ENCODE peak calls at places on chromosomes 1 and 21, in eight cellular contexts. H is prostate gland, P is lower lobe of right lung, C is spleen, U is H1, O is MM.1S, Q is GM23338, F is breast epithelium. V is an unnamed sample.

GRCh38 chr1:58883037-58883887 is 99.4 kb upstream of the JUN start:
- DNase-seq in H (peak), P (peak), C (peak), U (no peak), O (peak), Q (peak), F (no peak), V (peak)

GRCh38 chr1:156898151-156898550 is 4.6 kb downstream of the PEAR1 start:
- DNase-seq in H (no peak), P (peak), C (peak), U (no peak), O (no peak), Q (peak), F (no peak), V (peak)

GRCh38 chr1:160006312-160006940 is 25.4 kb downstream of the PIGM start:
- DNase-seq in H (peak), P (peak), C (peak), U (peak), O (peak), Q (peak), F (peak), V (peak)

GRCh38 chr1:41721039-41721438 is 197.7 kb downstream of the HIVEP3 start:
- DNase-seq in H (no peak), P (no peak), C (no peak), U (no peak), O (peak), Q (no peak), F (no peak), V (no peak)

GRCh38 chr1:65207317-65207716 is 59.3 kb downstream of the AK4 start:
- DNase-seq in H (no peak), P (no peak), C (no peak), U (no peak), O (peak), Q (no peak), F (no peak), V (no peak)

GRCh38 chr1:170676628-170677027 is 12.7 kb downstream of the PRRX1 start:
- DNase-seq in H (no peak), P (no peak), C (no peak), U (no peak), O (no peak), Q (no peak), F (no peak), V (peak)

GRCh38 chr1:91755176-91755575 is 130.8 kb downstream of the TGFBR3 start:
- DNase-seq in H (no peak), P (no peak), C (no peak), U (no peak), O (no peak), Q (no peak), F (no peak), V (no peak)

GRCh38 chr21:27631471-27631870 is 664.6 kb upstream of the ADAMTS5 start:
- DNase-seq in H (no peak), P (no peak), C (no peak), U (no peak), O (no peak), Q (no peak), F (no peak), V (no peak)

GRCh38 chr1:24080131-24080530 is 31.8 kb downstream of the MYOM3 start:
- DNase-seq in H (no peak), P (no peak), C (no peak), U (no peak), O (no peak), Q (no peak), F (no peak), V (no peak)

GRCh38 chr1:58457023-58457635 is 89.4 kb downstream of the OMA1 start:
- DNase-seq in H (no peak), P (no peak), C (no peak), U (no peak), O (no peak), Q (no peak), F (no peak), V (no peak)

GRCh38 chr1:230976825-230977747 is 1.6 kb downstream of the TTC13 start:
- DNase-seq in H (no peak), P (no peak), C (peak), U (no peak), O (peak), Q (no peak), F (no peak), V (no peak)

GRCh38 chr1:14915356-14916054 is 238.0 kb upstream of the TMEM51 start:
- DNase-seq in H (peak), P (no peak), C (no peak), U (peak), O (peak), Q (peak), F (no peak), V (no peak)

GRCh38 chr1:87926131-87926828 is 597.6 kb downstream of the LMO4 start:
- DNase-seq in H (no peak), P (no peak), C (no peak), U (no peak), O (no peak), Q (no peak), F (no peak), V (no peak)

GRCh38 chr1:90781429-90782020 is 64.4 kb upstream of the BARHL2 start:
- DNase-seq in H (no peak), P (no peak), C (no peak), U (no peak), O (no peak), Q (no peak), F (no peak), V (no peak)

GRCh38 chr21:45348591-45349327 is 56.2 kb upstream of the COL18A1 start:
- DNase-seq in H (no peak), P (peak), C (no peak), U (no peak), O (no peak), Q (no peak), F (no peak), V (no peak)

GRCh38 chr1:41582851-41583657 is 98.6 kb upstream of the EDN2 start:
- DNase-seq in H (no peak), P (no peak), C (no peak), U (no peak), O (no peak), Q (no peak), F (no peak), V (no peak)

GRCh38 chr1:17229379-17229778 is 19.5 kb upstream of the PADI3 start:
- DNase-seq in H (no peak), P (no peak), C (no peak), U (no peak), O (no peak), Q (no peak), F (no peak), V (no peak)

GRCh38 chr1:61083799-61084385 is 1.5 kb downstream of the NFIA start:
- DNase-seq in H (no peak), P (no peak), C (no peak), U (no peak), O (no peak), Q (peak), F (no peak), V (no peak)

GRCh38 chr1:152444045-152444444 is 30.0 kb upstream of the CRNN start:
- DNase-seq in H (no peak), P (no peak), C (no peak), U (no peak), O (no peak), Q (no peak), F (no peak), V (no peak)

GRCh38 chr1:169676001-169676400 is 35.4 kb downstream of the SELL start:
- DNase-seq in H (no peak), P (no peak), C (no peak), U (no peak), O (no peak), Q (no peak), F (no peak), V (peak)

GRCh38 chr1:161020573-161021167 is at the start of gene F11R:
- DNase-seq in H (peak), P (peak), C (peak), U (peak), O (peak), Q (peak), F (no peak), V (no peak)

GRCh38 chr21:42365770-42366169 is 565 bp downstream of the TFF1 start:
- DNase-seq in H (no peak), P (no peak), C (no peak), U (no peak), O (no peak), Q (no peak), F (no peak), V (no peak)

GRCh38 chr21:16159213-16159970 is 429.6 kb downstream of the USP25 start:
- DNase-seq in H (no peak), P (no peak), C (no peak), U (no peak), O (no peak), Q (no peak), F (no peak), V (no peak)

GRCh38 chr1:158101944-158102343 is 78.8 kb upstream of the CD1D start:
- DNase-seq in H (no peak), P (no peak), C (no peak), U (no peak), O (no peak), Q (no peak), F (no peak), V (peak)

GRCh38 chr1:152497273-152497672 is 13.3 kb upstream of the LCE5A start:
- DNase-seq in H (no peak), P (no peak), C (no peak), U (no peak), O (peak), Q (peak), F (no peak), V (no peak)

GRCh38 chr1:77459881-77460280 is 178.1 kb downstream of the AK5 start:
- DNase-seq in H (no peak), P (no peak), C (no peak), U (no peak), O (no peak), Q (no peak), F (no peak), V (no peak)

GRCh38 chr1:31760422-31760900 is 3.7 kb downstream of the ADGRB2 start:
- DNase-seq in H (no peak), P (no peak), C (no peak), U (no peak), O (no peak), Q (peak), F (no peak), V (no peak)

GRCh38 chr1:167690053-167690452 is 31.7 kb upstream of the MPZL1 start:
- DNase-seq in H (no peak), P (no peak), C (no peak), U (no peak), O (no peak), Q (no peak), F (no peak), V (no peak)

GRCh38 chr1:204356997-204357396 is 2.7 kb downstream of the PLEKHA6 start:
- DNase-seq in H (no peak), P (no peak), C (no peak), U (no peak), O (no peak), Q (no peak), F (no peak), V (no peak)

GRCh38 chr1:204358145-204358544 is 1.6 kb downstream of the PLEKHA6 start:
- DNase-seq in H (no peak), P (no peak), C (no peak), U (no peak), O (no peak), Q (no peak), F (no peak), V (no peak)

GRCh38 chr1:204359131-204359473 is 627 bp downstream of the PLEKHA6 start:
- DNase-seq in H (no peak), P (no peak), C (no peak), U (peak), O (no peak), Q (no peak), F (no peak), V (no peak)

GRCh38 chr1:204358605-204359004 is 1.1 kb downstream of the PLEKHA6 start:
- DNase-seq in H (no peak), P (no peak), C (no peak), U (no peak), O (no peak), Q (no peak), F (no peak), V (no peak)

GRCh38 chr1:204357551-204357950 is 2.2 kb downstream of the PLEKHA6 start:
- DNase-seq in H (no peak), P (no peak), C (no peak), U (no peak), O (no peak), Q (peak), F (no peak), V (no peak)
- TF ChIP-seq CTCF in H (no peak), P (no peak), C (no peak), U (peak), O (no peak), Q (no peak), F (no peak), V (no peak)

GRCh38 chr1:83998599-83999315 is at the start of gene TTLL7:
- DNase-seq in H (peak), P (peak), C (peak), U (peak), O (peak), Q (peak), F (peak), V (peak)
- H3K27ac ChIP-seq in H (peak), P (peak), C (no peak), U (peak), O (peak), Q (no peak), F (peak), V (peak)

GRCh38 chr1:175338447-175339135 is 146.0 kb upstream of the KIAA0040 start:
- DNase-seq in H (no peak), P (no peak), C (peak), U (peak), O (peak), Q (peak), F (no peak), V (no peak)
- TF ChIP-seq CTCF in H (no peak), P (peak), C (peak), U (peak), O (peak), Q (peak), F (no peak), V (no peak)

GRCh38 chr1:26858891-26859630 is 3.9 kb upstream of the SFN start:
- DNase-seq in H (no peak), P (no peak), C (no peak), U (no peak), O (no peak), Q (no peak), F (no peak), V (no peak)

GRCh38 chr1:26858160-26858559 is 4.8 kb upstream of the SFN start:
- DNase-seq in H (no peak), P (no peak), C (no peak), U (no peak), O (no peak), Q (no peak), F (no peak), V (no peak)

GRCh38 chr1:26856604-26857469 is 6.1 kb upstream of the SFN start:
- DNase-seq in H (peak), P (no peak), C (no peak), U (no peak), O (no peak), Q (no peak), F (no peak), V (no peak)

GRCh38 chr1:26856181-26856580 is 6.8 kb upstream of the SFN start:
- DNase-seq in H (no peak), P (no peak), C (no peak), U (no peak), O (no peak), Q (no peak), F (no peak), V (no peak)

DNA sequence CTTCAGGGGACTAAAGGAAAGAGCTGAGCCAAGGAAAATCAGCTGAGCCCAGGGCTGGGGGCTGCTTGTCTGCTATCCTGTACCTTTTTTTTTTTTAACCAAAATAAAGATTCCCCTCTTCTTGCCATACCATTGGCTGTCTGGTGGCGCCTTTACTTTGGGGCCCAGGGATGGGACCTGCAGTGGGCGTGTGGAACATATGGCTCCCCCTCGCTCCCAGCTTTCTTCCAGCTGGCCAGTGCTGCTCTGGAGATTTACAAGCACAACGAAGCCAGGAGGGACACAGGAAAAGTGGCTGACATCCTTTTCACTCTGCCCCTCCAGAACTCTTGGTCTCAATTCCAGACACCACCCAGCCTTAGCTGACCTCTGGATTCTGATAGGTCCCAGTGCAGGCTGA is 5.5 kb upstream of the SFN start:
- DNase-seq in H (no peak), P (no peak), C (no peak), U (no peak), O (no peak), Q (no peak), F (no peak), V (no peak)
- H3K27ac ChIP-seq in H (peak), P (no peak), C (no peak), U (no peak), O (no peak), Q (no peak), F (no peak), V (no peak)